ENCODE peak calls at places on chromosomes 11 and 22, in seven cellular contexts. A, B, J, G, V, Y and O are unnamed samples.

GRCh38 chr11:72352859-72353551 is 81.3 kb downstream of the CLPB start:
- DNase-seq in V (no peak), Y (no peak), B (peak), J (peak), G (peak), A (no peak), O (no peak)

GRCh38 chr11:68043349-68044144 is 4.7 kb downstream of the TCIRG1 start:
- DNase-seq in A (no peak), J (no peak), B (peak), G (peak), V (no peak), Y (no peak), O (no peak)

GRCh38 chr22:31926969-31927368 is 17.4 kb upstream of the YWHAH start:
- DNase-seq in A (no peak), V (no peak), G (no peak), B (no peak), Y (no peak), J (no peak), O (no peak)

GRCh38 chr11:69931060-69931910 is 112.1 kb upstream of the FGF3 start:
- DNase-seq in Y (no peak), A (no peak), B (no peak), V (no peak), J (no peak), G (no peak), O (no peak)

GRCh38 chr11:44456544-44457270 is 108.8 kb upstream of the CD82 start:
- DNase-seq in B (no peak), V (no peak), J (no peak), G (no peak), A (no peak), Y (peak), O (no peak)

GRCh38 chr22:19704355-19705015 is 9.8 kb upstream of the SEPTIN5 start:
- DNase-seq in A (no peak), J (no peak), G (no peak), B (no peak), V (no peak), Y (no peak), O (no peak)

GRCh38 chr11:61777234-61778090 is 14.9 kb downstream of the TMEM258 start:
- DNase-seq in Y (peak), J (peak), B (no peak), V (no peak), G (no peak), A (peak), O (no peak)

GRCh38 chr22:47795477-47796127 is 1033.2 kb downstream of the TBC1D22A start:
- DNase-seq in A (no peak), Y (no peak), J (no peak), G (no peak), B (no peak), V (no peak), O (peak)

GRCh38 chr11:131195801-131196517 is 174.5 kb upstream of the NTM start:
- DNase-seq in J (peak), B (no peak), Y (peak), V (no peak), A (no peak), G (peak), O (no peak)

GRCh38 chr11:61266602-61267001 is 25.6 kb downstream of the PGA5 start:
- DNase-seq in V (no peak), J (no peak), Y (no peak), G (no peak), B (no peak), A (no peak), O (no peak)

DNA sequence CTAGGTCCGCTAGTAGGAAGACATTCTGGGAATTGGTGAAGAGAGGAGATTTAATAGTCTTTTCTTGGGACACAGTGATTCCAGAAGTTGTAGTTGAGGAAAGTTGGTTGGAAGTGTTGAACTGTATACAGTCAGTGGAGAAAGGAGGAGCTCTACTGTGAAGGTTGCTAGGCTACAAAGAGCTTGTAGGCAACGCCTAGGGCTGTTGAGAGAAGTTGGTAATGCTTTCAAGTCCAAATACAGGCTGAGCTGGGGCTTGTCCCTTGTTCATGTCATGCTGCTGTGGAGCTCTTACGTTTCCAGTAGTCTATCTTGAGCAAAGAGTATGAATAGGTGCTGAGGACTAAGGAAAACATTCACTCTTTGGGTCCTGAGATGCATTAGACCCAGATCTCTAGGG is 1.1 kb downstream of the TBCEL start:
- DNase-seq in A (no peak), G (no peak), B (no peak), V (no peak), Y (no peak), J (peak), O (no peak)
- H3K4me3 ChIP-seq in A (peak), G (peak), B (peak), V (peak), Y (peak), J (peak), O (peak)

GRCh38 chr22:24433868-24434471 is 6.6 kb downstream of the ADORA2A start:
- DNase-seq in B (no peak), G (peak), Y (no peak), A (no peak), J (no peak), V (no peak), O (no peak)
- H3K4me3 ChIP-seq in B (no peak), G (no peak), Y (no peak), A (peak), J (no peak), V (no peak), O (no peak)

DNA sequence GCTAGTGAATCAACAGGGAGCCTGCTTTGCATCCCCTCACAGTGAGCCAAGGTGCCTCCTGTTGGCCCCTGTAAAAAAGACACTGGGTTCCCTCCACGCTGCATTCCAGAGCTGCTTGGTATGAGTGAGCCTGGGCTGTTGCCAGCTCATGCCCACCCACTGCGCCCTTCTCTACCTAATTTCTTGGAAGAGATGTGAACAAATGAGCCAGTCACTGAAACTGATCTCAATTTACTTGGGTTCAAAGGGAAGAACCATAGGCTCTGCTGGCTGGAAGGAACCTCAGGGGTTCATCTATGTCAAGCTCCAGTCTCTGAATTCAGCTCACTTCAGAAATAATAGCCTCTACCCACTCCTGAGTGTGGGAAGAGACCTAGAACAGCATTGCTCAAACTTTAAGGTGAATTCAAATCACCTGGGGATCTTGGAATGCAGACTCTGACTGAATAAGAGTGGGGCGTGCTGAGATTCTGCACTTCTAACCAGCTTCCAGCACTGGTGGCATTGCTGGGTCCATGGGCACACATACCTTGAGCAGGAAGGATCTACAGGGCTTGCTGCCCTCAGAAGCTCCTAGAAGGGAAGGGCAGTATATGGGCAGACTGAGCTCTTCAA is 5.4 kb upstream of the TMPRSS4 start:
- DNase-seq in J (no peak), B (no peak), G (no peak), Y (no peak), A (no peak), V (no peak), O (no peak)
- H3K4me3 ChIP-seq in J (no peak), B (no peak), G (no peak), Y (no peak), A (no peak), V (no peak), O (no peak)

DNA sequence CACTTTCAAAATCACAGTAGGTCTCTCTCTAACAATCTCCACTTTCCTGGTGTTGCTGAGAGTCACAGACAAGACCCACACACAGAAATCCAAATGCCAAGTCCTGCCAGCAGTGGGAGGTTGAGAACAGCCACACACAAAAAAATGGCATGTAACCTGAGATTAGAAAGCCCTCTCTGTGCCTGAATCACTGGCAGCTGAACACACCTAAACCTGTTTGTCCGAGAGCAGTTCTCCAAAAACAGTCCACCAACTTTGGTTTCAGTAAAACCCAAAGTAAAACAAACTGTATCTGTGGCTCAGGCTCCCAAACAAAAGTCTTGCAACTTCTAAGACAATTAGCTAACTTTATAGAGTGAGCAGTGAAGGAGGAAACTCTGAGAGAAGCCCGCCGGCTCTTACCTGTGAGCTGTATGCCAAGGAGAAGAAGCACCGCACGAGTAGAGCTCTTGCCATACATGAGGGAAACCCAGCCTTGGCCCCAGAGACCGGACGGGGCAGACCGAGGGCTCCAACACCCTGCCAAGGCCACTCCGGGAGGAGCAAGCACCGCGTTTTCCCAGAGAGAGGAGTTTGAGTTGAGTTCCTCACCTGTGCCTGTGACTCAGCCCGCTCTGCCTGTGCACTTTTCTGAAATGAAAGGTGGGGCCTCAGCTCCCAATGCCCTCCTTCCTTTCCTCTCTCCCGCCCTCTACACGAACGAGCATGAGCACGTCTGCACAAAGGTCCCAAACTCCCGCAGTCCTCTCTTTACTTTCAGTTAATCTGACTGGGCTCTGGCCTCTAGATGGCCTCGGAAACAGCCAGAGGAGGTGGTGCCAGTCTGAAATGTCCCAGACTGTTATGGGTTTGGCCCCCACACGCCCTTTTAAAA is at the start of gene MPZL2:
- DNase-seq in V (no peak), A (no peak), J (peak), B (no peak), G (no peak), Y (peak), O (no peak)
- H3K4me3 ChIP-seq in V (peak), A (peak), J (peak), B (no peak), G (no peak), Y (peak), O (peak)

GRCh38 chr11:119066481-119066880 is 1.1 kb upstream of the VPS11 start:
- DNase-seq in Y (no peak), V (no peak), A (no peak), B (no peak), J (no peak), G (no peak), O (no peak)
- H3K4me3 ChIP-seq in Y (peak), V (peak), A (peak), B (peak), J (peak), G (peak), O (no peak)

GRCh38 chr22:45318558-45319318 is 9.0 kb downstream of the FAM118A start:
- DNase-seq in A (no peak), G (no peak), Y (no peak), B (no peak), J (no peak), V (peak), O (no peak)
- H3K4me3 ChIP-seq in A (peak), G (peak), Y (peak), B (no peak), J (peak), V (no peak), O (no peak)

DNA sequence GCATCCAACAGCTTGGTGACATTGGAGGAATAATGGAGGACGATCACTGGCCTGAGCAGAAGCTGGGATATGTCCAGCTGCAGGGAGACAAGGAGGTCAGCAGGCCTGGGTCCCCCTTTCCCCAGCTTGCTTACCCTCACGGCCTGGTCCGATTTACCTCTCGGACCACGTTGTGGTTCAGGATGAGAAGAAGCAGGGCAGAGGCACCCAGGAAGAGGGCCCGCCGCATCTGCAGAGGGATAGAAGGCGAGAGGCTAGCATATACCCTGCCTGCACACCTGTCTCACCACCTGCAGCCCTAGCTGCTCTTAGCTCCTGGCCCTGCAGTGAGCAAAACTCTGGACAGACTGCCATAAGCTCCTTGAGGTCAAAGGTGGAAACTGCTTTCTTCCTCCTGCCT is 1.3 kb downstream of the RNF215 start:
- DNase-seq in B (no peak), V (no peak), G (no peak), A (no peak), Y (no peak), J (no peak), O (no peak)
- H3K4me3 ChIP-seq in B (no peak), V (no peak), G (no peak), A (no peak), Y (peak), J (no peak), O (no peak)

DNA sequence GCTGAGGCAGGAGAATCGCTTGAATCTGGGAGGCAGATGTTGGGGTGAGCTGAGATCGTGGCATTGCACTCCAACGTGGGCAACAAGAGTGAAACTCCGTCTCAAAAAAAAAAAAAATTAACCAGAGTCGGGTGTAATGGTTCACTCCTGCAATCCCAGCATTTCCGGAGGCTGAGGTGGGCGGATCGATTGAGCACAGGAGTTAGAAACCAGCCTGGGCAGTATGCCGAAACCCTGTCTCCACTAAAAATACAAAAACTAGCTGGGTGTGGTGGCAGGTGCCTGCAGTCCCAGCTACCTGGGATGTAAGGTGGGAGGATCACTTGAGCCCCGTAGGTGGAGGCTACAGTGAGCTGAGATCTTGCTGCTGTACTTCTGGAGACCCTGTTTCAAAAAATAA is 1.5 kb downstream of the RANGAP1 start:
- DNase-seq in Y (no peak), G (no peak), J (no peak), A (no peak), V (no peak), B (no peak), O (no peak)
- H3K4me3 ChIP-seq in Y (no peak), G (no peak), J (peak), A (no peak), V (no peak), B (no peak), O (no peak)

GRCh38 chr22:37607912-37608476 is 640 bp upstream of the GGA1 start:
- DNase-seq in V (no peak), G (no peak), J (no peak), B (no peak), Y (no peak), A (no peak), O (no peak)
- H3K4me3 ChIP-seq in V (peak), G (peak), J (peak), B (peak), Y (peak), A (peak), O (peak)